ENCODE peak calls at places on chromosomes 6 and 20, in seven cellular contexts. N is T-helper 1 cell, J is tibial artery, F is HFF-Myc, P is COR-L47, A is B cell, L is AG10803. B is an unnamed sample.

GRCh38 chr6:122289721-122290501 is 109.5 kb upstream of the HSF2 start:
- DNase-seq in P (no peak), J (no peak), N (no peak), F (no peak), L (peak; percentile 14), A (no peak), B (no peak)

GRCh38 chr6:72261554-72261953 is 360.3 kb upstream of the KCNQ5 start:
- DNase-seq in P (no peak), A (no peak), N (no peak), F (no peak), L (no peak), J (no peak), B (no peak)

GRCh38 chr6:36858407-36858981 is 16.1 kb downstream of the PPIL1 start:
- DNase-seq in A (no peak), J (no peak), N (no peak), F (no peak), P (no peak), L (peak; percentile 80), B (no peak)

GRCh38 chr20:32485126-32485769 is 99.9 kb downstream of the NOL4L start:
- DNase-seq in J (peak; percentile 87), L (peak; percentile 81), F (peak; percentile 65), A (peak; percentile 75), N (peak; percentile 48), P (peak; percentile 65), B (peak; percentile 63)

GRCh38 chr6:13186861-13187260 is 141.5 kb downstream of the TBC1D7 start:
- DNase-seq in J (no peak), N (no peak), L (no peak), P (no peak), F (no peak), A (no peak), B (no peak)

GRCh38 chr6:126696921-126697693 is 357.2 kb downstream of the CENPW start:
- DNase-seq in F (no peak), A (no peak), J (no peak), P (no peak), N (no peak), L (peak; percentile 24), B (peak; percentile 9)

GRCh38 chr20:64143018-64143801 is 21.0 kb upstream of the MYT1 start:
- DNase-seq in P (no peak), L (no peak), J (no peak), N (no peak), A (no peak), F (no peak), B (no peak)

GRCh38 chr6:159044899-159045727 is at the start of gene TAGAP:
- DNase-seq in J (peak; percentile 73), L (peak; percentile 28), A (peak; percentile 87), P (no peak), F (no peak), N (peak; percentile 77), B (peak; percentile 60)

GRCh38 chr6:16089232-16089843 is 39.5 kb upstream of the MYLIP start:
- DNase-seq in J (no peak), P (no peak), N (no peak), L (peak; percentile 15), A (no peak), F (no peak), B (no peak)

GRCh38 chr6:11785449-11785951 is 6.9 kb upstream of the ADTRP start:
- DNase-seq in N (no peak), P (peak; percentile 35), A (no peak), F (no peak), J (no peak), L (no peak), B (no peak)

GRCh38 chr6:5507056-5507722 is 245.9 kb downstream of the FARS2 start:
- DNase-seq in F (no peak), J (no peak), L (no peak), A (peak; percentile 36), P (no peak), N (no peak), B (no peak)

GRCh38 chr6:160455484-160456213 is 107.5 kb downstream of the SLC22A3 start:
- DNase-seq in N (peak; percentile 23), L (peak; percentile 46), F (no peak), J (peak; percentile 40), A (peak; percentile 72), P (no peak), B (peak; percentile 59)

GRCh38 chr6:11460001-11460668 is 77.4 kb upstream of the TMEM170B start:
- DNase-seq in J (no peak), P (no peak), L (peak; percentile 25), F (peak; percentile 4), A (no peak), N (no peak), B (no peak)

GRCh38 chr20:64011366-64011779 is 24.6 kb upstream of the C20orf204 start:
- DNase-seq in J (no peak), F (no peak), P (no peak), L (no peak), N (no peak), A (no peak), B (no peak)

GRCh38 chr6:125154184-125155135 is 887 bp downstream of the TPD52L1 start:
- DNase-seq in F (no peak), P (no peak), J (peak; percentile 38), L (no peak), N (no peak), A (peak; percentile 7), B (no peak)

GRCh38 chr6:138575257-138575656 is 76.0 kb upstream of the NHSL1 start:
- DNase-seq in F (no peak), L (no peak), J (no peak), N (no peak), P (no peak), A (no peak), B (no peak)

GRCh38 chr6:106398621-106399020 is 38.1 kb downstream of the CRYBG1 start:
- DNase-seq in A (no peak), J (no peak), L (no peak), F (no peak), N (no peak), P (no peak), B (no peak)

GRCh38 chr20:50335866-50336265 is 145.2 kb downstream of the CEBPB start:
- DNase-seq in A (no peak), L (peak; percentile 74), P (no peak), F (no peak), N (no peak), J (no peak), B (no peak)

GRCh38 chr20:24684954-24685691 is 215.7 kb downstream of the SYNDIG1 start:
- DNase-seq in P (no peak), J (peak; percentile 7), N (no peak), L (no peak), A (no peak), F (no peak), B (peak; percentile 85)

GRCh38 chr6:161318456-161318855 is 44.6 kb upstream of the AGPAT4 start:
- DNase-seq in P (peak; percentile 1), A (no peak), J (no peak), F (no peak), L (no peak), N (no peak), B (peak; percentile 82)

GRCh38 chr6:143744593-143745151 is 66.9 kb downstream of the PHACTR2 start:
- DNase-seq in F (no peak), A (no peak), P (peak; percentile 6), N (no peak), L (no peak), J (no peak), B (no peak)

GRCh38 chr6:5205877-5206840 is 54.6 kb downstream of the LYRM4 start:
- DNase-seq in P (no peak), A (no peak), L (peak; percentile 78), F (no peak), J (peak; percentile 67), N (no peak), B (peak; percentile 48)

GRCh38 chr20:37598101-37598530 is 70.4 kb upstream of the BLCAP start:
- DNase-seq in L (no peak), J (no peak), A (no peak), P (peak; percentile 41), N (no peak), F (no peak), B (no peak)

GRCh38 chr20:9087531-9088217 is 18.8 kb downstream of the PLCB4 start:
- DNase-seq in A (no peak), P (no peak), N (no peak), J (no peak), L (no peak), F (no peak), B (no peak)

GRCh38 chr6:69729870-69730449 is 66.8 kb downstream of the LMBRD1 start:
- DNase-seq in P (no peak), A (no peak), F (no peak), L (peak; percentile 1), N (no peak), J (no peak), B (no peak)